ENCODE peak calls at places on chromosome X, in four cellular contexts. G is cardiac muscle cell; W is CD4-positive, CD25-positive, alpha-beta regulatory T cell; T is thoracic aorta. F is an unnamed sample.

GRCh38 chrX:105267167-105267566 is 46.7 kb upstream of the TEX13A start:
- DNase-seq in G (no peak), W (no peak), T (no peak), F (no peak)

GRCh38 chrX:46965125-46965758 is 53.0 kb downstream of the JADE3 start:
- DNase-seq in G (no peak), W (no peak), T (no peak), F (no peak)

GRCh38 chrX:37553476-37553875 is 18.0 kb upstream of the LANCL3 start:
- DNase-seq in G (no peak), W (no peak), T (no peak), F (no peak)

GRCh38 chrX:43552166-43552565 is 103.9 kb upstream of the MAOA start:
- DNase-seq in G (no peak), W (no peak), T (no peak), F (no peak)

GRCh38 chrX:140525448-140525847 is 20.6 kb upstream of the SOX3 start:
- DNase-seq in G (no peak), W (no peak), T (no peak), F (no peak)

GRCh38 chrX:42823443-42823842 is 45.5 kb upstream of the PPP1R2C start:
- DNase-seq in G (no peak), W (no peak), T (no peak), F (no peak)

GRCh38 chrX:20432048-20432447 is 165.3 kb upstream of the RPS6KA3 start:
- DNase-seq in G (no peak), W (no peak), T (no peak), F (no peak)

GRCh38 chrX:64885850-64886249 is 90.4 kb downstream of the ZC4H2 start:
- DNase-seq in G (peak; percentile 1), W (no peak), T (no peak), F (no peak)

GRCh38 chrX:69280956-69281355 is 115.7 kb upstream of the PJA1 start:
- DNase-seq in G (no peak), W (no peak), T (no peak), F (no peak)

GRCh38 chrX:68928401-68928800 is 99.6 kb downstream of the EFNB1 start:
- DNase-seq in G (no peak), W (no peak), T (no peak), F (no peak)

GRCh38 chrX:95346854-95347253 is 1337.8 kb upstream of the DIAPH2 start:
- DNase-seq in G (no peak), W (no peak), T (no peak), F (no peak)

GRCh38 chrX:71052721-71053120 is 15.4 kb downstream of the SNX12 start:
- DNase-seq in G (no peak), W (no peak), T (no peak), F (no peak)

GRCh38 chrX:70359458-70359857 is 63.7 kb upstream of the GDPD2 start:
- DNase-seq in G (no peak), W (no peak), T (no peak), F (no peak)

GRCh38 chrX:57227691-57228090 is 58.8 kb upstream of the FAAH2 start:
- DNase-seq in G (no peak), W (no peak), T (no peak), F (no peak)

GRCh38 chrX:49171752-49172279 is at the start of gene PLP2:
- DNase-seq in G (peak; percentile 37), W (peak; percentile 32), T (no peak), F (no peak)

GRCh38 chrX:2484232-2484631 is 16.5 kb downstream of the DHRSX start:
- DNase-seq in G (peak; percentile 23), W (no peak), T (no peak), F (no peak)

GRCh38 chrX:17848545-17849265 is 12.4 kb downstream of the RAI2 start:
- DNase-seq in G (no peak), W (no peak), T (no peak), F (no peak)

GRCh38 chrX:56728752-56729151 is 291 bp upstream of the NBDY start:
- DNase-seq in G (peak; percentile 38), W (peak; percentile 39), T (no peak), F (no peak)

GRCh38 chrX:55342533-55343501 is 78.1 kb upstream of the PAGE3 start:
- DNase-seq in G (no peak), W (peak; percentile 30), T (no peak), F (no peak)

GRCh38 chrX:31499120-31499519 is 427.3 kb upstream of the FTHL17 start:
- DNase-seq in G (no peak), W (no peak), T (no peak), F (no peak)

GRCh38 chrX:17805120-17805519 is 56.0 kb downstream of the RAI2 start:
- DNase-seq in G (no peak), W (no peak), T (no peak), F (no peak)

GRCh38 chrX:130330706-130331105 is 9.0 kb upstream of the SLC25A14 start:
- DNase-seq in G (peak; percentile 59), W (peak; percentile 17), T (no peak), F (no peak)

GRCh38 chrX:129622757-129623301 is 31.9 kb downstream of the APLN start:
- DNase-seq in G (no peak), W (no peak), T (no peak), F (no peak)

GRCh38 chrX:40843643-40844042 is 108.3 kb upstream of the MED14 start:
- DNase-seq in G (no peak), W (no peak), T (no peak), F (no peak)

GRCh38 chrX:40849906-40850672 is 114.7 kb upstream of the MED14 start:
- DNase-seq in G (no peak), W (no peak), T (no peak), F (no peak)

GRCh38 chrX:40844476-40844875 is 109.1 kb upstream of the MED14 start:
- DNase-seq in G (no peak), W (no peak), T (no peak), F (no peak)

GRCh38 chrX:40845331-40845911 is 110.1 kb upstream of the MED14 start:
- DNase-seq in G (peak; percentile 68), W (no peak), T (no peak), F (no peak)
- H3K4me1 ChIP-seq in G (peaks cover 13% of the 10 kb centered on the region), W (no peaks in the 10 kb centered on the region), T (no peaks in the 10 kb centered on the region), F (no peaks in the 10 kb centered on the region)

DNA sequence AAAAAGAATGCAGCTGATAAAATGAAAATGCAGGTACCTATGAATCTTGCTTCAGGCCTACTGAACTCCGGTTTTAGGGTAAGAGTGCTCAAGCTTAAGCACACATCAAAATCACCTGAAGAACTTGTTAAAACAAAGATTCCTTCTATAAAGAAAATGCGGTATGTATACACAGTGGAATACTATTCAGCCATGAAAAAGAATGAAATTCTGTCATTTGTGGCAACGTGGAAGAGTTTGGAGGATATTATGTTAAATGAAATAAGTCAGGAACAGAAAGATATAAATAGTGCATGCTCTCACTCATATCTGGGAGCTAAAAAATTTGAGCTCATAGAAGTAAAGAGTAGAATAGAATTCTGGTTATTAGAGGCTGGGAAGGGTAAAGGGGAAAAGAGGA is 14.0 kb upstream of the CHM start:
- DNase-seq in G (no peak), W (no peak), T (no peak), F (no peak)
- H3K4me3 ChIP-seq in G (no peak overlapping the region), W (no peak overlapping the region), T (no peak overlapping the region), F (no peak overlapping the region)

GRCh38 chrX:154730271-154730883 is 20.5 kb downstream of the GAB3 start:
- DNase-seq in G (no peak), W (no peak), T (no peak), F (no peak)

GRCh38 chrX:154731881-154732280 is 19.0 kb downstream of the GAB3 start:
- DNase-seq in G (no peak), W (no peak), T (no peak), F (no peak)

GRCh38 chrX:154729439-154729838 is 21.4 kb downstream of the GAB3 start:
- DNase-seq in G (no peak), W (no peak), T (no peak), F (no peak)

GRCh38 chrX:154732421-154733071 is 18.3 kb downstream of the GAB3 start:
- DNase-seq in G (no peak), W (no peak), T (no peak), F (no peak)

GRCh38 chrX:154731203-154731602 is 19.7 kb downstream of the GAB3 start:
- DNase-seq in G (no peak), W (no peak), T (no peak), F (no peak)
- H3K4me1 ChIP-seq in G (no peaks in the 10 kb centered on the region), W (peaks cover 17% of the 10 kb centered on the region), T (peaks cover 84% of the 10 kb centered on the region), F (no peaks in the 10 kb centered on the region)

GRCh38 chrX:114584983-114585842 is 1.3 kb downstream of the HTR2C start:
- DNase-seq in G (no peak), W (no peak), T (no peak), F (no peak)

GRCh38 chrX:114584434-114584943 is 603 bp downstream of the HTR2C start:
- DNase-seq in G (peak; percentile 73), W (no peak), T (no peak), F (no peak)

GRCh38 chrX:114582698-114583395 is 1.0 kb upstream of the HTR2C start:
- DNase-seq in G (peak; percentile 9), W (no peak), T (no peak), F (no peak)

GRCh38 chrX:114582264-114582632 is 1.6 kb upstream of the HTR2C start:
- DNase-seq in G (no peak), W (no peak), T (no peak), F (no peak)

DNA sequence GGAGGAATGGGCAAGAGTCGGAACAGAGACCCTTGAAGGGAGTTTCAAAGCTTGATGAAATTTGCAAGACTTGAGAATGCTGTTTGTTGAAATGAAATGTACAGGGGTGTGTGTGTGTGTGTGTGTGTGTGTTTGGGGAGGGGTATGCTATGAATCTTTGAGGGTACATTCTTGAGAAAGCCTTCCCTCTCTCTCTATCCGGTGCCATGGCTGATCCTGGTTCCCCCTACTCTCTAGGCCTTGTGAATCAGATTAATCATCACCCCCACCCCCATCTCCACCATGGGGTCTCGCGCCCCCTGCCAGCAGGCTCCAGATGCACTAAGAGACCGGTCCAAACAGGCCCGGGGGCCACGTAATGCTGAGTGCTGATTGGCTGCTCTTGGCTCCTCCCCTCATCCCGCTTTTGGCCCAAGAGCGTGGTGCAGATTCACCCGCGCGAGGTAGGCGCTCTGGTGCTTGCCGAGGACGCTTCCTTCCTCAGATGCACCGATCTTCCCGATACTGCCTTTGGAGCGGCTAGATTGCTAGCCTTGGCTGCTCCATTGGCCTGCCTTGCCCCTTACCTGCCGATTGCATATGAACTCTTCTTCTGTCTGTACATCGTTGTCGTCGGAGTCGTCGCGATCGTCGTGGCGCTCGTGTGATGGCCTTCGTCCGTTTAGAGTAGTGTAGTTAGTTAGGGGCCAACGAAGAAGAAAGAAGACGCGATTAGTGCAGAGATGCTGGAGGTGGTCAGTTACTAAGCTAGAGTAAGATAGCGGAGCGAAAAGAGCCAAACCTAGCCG is at the start of gene HTR2C:
- DNase-seq in G (no peak), W (no peak), T (no peak), F (no peak)
- H3K4me3 ChIP-seq in G (peak within 1 kb of the TSS; percentile 49), W (no peak within 1 kb of the TSS), T (peak within 1 kb of the TSS; percentile 52), F (peak within 1 kb of the TSS; percentile 30)

DNA sequence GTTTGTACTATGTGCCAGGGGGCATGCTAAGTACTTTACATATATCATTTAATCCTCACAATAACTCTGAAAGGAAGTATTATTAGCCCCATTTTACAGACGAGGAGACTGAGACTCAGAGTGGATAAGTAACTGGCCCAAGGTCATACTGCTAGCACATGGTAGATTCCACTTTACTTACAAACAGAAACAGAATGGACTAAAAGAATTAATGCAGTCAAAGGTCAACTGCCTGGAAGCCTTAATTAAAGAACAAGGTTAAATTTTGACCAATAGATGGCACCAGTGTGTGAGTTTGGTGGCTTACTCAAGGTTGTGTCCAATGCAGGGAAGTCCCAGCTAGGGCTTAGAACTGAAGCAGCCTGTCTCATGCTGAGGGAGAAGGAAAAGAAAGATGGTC is 4.7 kb downstream of the RIPPLY1 start:
- DNase-seq in G (peak; percentile 82), W (peak; percentile 39), T (no peak), F (no peak)
- H3K4me1 ChIP-seq in G (peaks cover 11% of the 10 kb centered on the region), W (no peaks in the 10 kb centered on the region), T (no peaks in the 10 kb centered on the region), F (no peaks in the 10 kb centered on the region)

GRCh38 chrX:133985164-133986007 is at the start of gene GPC3:
- DNase-seq in G (peak; percentile 92), W (peak; percentile 2), T (no peak), F (no peak)
- H3K4me3 ChIP-seq in G (peak within 1 kb of the TSS; percentile 45), W (no peak within 1 kb of the TSS), T (peak within 1 kb of the TSS; percentile 52), F (peak within 1 kb of the TSS; percentile 31)

GRCh38 chrX:15645266-15645665 is 19.3 kb downstream of the CLTRN start:
- DNase-seq in G (no peak), W (no peak), T (no peak), F (no peak)
- H3K4me1 ChIP-seq in G (no peaks in the 10 kb centered on the region), W (no peaks in the 10 kb centered on the region), T (no peaks in the 10 kb centered on the region), F (no peaks in the 10 kb centered on the region)

F was measured in tibial artery.